ENCODE peak calls at places on chromosome 11, in five cellular contexts. L is esophagus squamous epithelium; G is astrocyte of the spinal cord; H is GM10248; K is NK-92 treated with Interleukin-12 subunit alpha and Interleukin-12 subunit beta, amount 100 ng/mL, for 24 hours. P is an unnamed sample.

GRCh38 chr11:2586793-2587131 is 113.0 kb downstream of the KCNQ1OT1 start:
- DNase-seq in L (no peak), G (no peak), H (peak), K (no peak), P (no peak)

GRCh38 chr11:59754494-59754858 is 700 bp upstream of the STX3 start:
- DNase-seq in L (no peak), G (peak), H (peak), K (no peak), P (peak)

GRCh38 chr11:71221201-71221600 is 31.2 kb downstream of the SHANK2 start:
- DNase-seq in L (no peak), G (no peak), H (no peak), K (no peak), P (no peak)

GRCh38 chr11:38191101-38191500 is 1593.1 kb upstream of the RAG2 start:
- DNase-seq in L (no peak), G (no peak), H (no peak), K (no peak), P (no peak)

GRCh38 chr11:35236667-35237003 is 97.7 kb downstream of the CD44 start:
- DNase-seq in L (no peak), G (peak), H (no peak), K (no peak), P (no peak)

GRCh38 chr11:115982666-115983065 is 478.5 kb upstream of the CADM1 start:
- DNase-seq in L (no peak), G (no peak), H (no peak), K (no peak), P (no peak)

GRCh38 chr11:84398017-84398626 is 1112.0 kb upstream of the CCDC90B start:
- DNase-seq in L (no peak), G (peak), H (no peak), K (no peak), P (no peak)

GRCh38 chr11:57527056-57527631 is 3.4 kb downstream of the TIMM10 start:
- DNase-seq in L (no peak), G (peak), H (peak), K (peak), P (peak)

GRCh38 chr11:12433571-12434061 is 56.2 kb downstream of the PARVA start:
- DNase-seq in L (no peak), G (peak), H (no peak), K (no peak), P (no peak)

GRCh38 chr11:111362887-111363411 is 16.1 kb downstream of the POU2AF1 start:
- DNase-seq in L (no peak), G (no peak), H (no peak), K (no peak), P (no peak)

GRCh38 chr11:7609521-7609920 is 63.8 kb downstream of the CYB5R2 start:
- DNase-seq in L (no peak), G (no peak), H (no peak), K (no peak), P (no peak)

GRCh38 chr11:44727114-44727372 is 281 bp downstream of the TSPAN18 start:
- DNase-seq in L (no peak), G (no peak), H (no peak), K (no peak), P (no peak)

GRCh38 chr11:71470956-71471355 is 18.0 kb downstream of the NADSYN1 start:
- DNase-seq in L (no peak), G (no peak), H (no peak), K (no peak), P (no peak)

GRCh38 chr11:134975866-134976265 is 563.8 kb upstream of the B3GAT1 start:
- DNase-seq in L (no peak), G (no peak), H (no peak), K (no peak), P (no peak)

GRCh38 chr11:69158301-69159152 is 2.8 kb downstream of the SMIM38 start:
- DNase-seq in L (no peak), G (no peak), H (no peak), K (no peak), P (no peak)

GRCh38 chr11:70080763-70081162 is 2.6 kb downstream of the ANO1 start:
- DNase-seq in L (no peak), G (no peak), H (no peak), K (peak), P (no peak)

GRCh38 chr11:60767388-60767811 is 10.7 kb downstream of the MS4A15 start:
- DNase-seq in L (no peak), G (no peak), H (no peak), K (no peak), P (peak)

GRCh38 chr11:69286358-69287327 is 7.3 kb upstream of the MYEOV start:
- DNase-seq in L (no peak), G (no peak), H (no peak), K (no peak), P (no peak)

GRCh38 chr11:126816655-126817054 is 183.9 kb downstream of the KIRREL3 start:
- DNase-seq in L (no peak), G (peak), H (no peak), K (no peak), P (no peak)

GRCh38 chr11:118691926-118692830 is 12.7 kb upstream of the TREH start:
- DNase-seq in L (no peak), G (peak), H (peak), K (peak), P (no peak)

GRCh38 chr11:122984186-122985011 is 2.8 kb upstream of the BSX start:
- DNase-seq in L (no peak), G (no peak), H (no peak), K (no peak), P (no peak)

GRCh38 chr11:64040684-64041267 is 5.0 kb downstream of the FLRT1 start:
- DNase-seq in L (no peak), G (no peak), H (no peak), K (no peak), P (no peak)

GRCh38 chr11:6497069-6497839 is at the start of gene DNHD1:
- DNase-seq in L (no peak), G (no peak), H (no peak), K (no peak), P (no peak)

GRCh38 chr11:111303476-111303875 is 5.1 kb downstream of the POU2AF3 start:
- DNase-seq in L (no peak), G (no peak), H (no peak), K (no peak), P (no peak)

GRCh38 chr11:133082851-133083488 is 449.3 kb downstream of the OPCML start:
- DNase-seq in L (no peak), G (peak), H (peak), K (no peak), P (peak)

GRCh38 chr11:100190395-100190794 is 496.7 kb upstream of the ARHGAP42 start:
- DNase-seq in L (no peak), G (no peak), H (no peak), K (no peak), P (no peak)

GRCh38 chr11:134362192-134362901 is 30.6 kb downstream of the GLB1L2 start:
- DNase-seq in L (no peak), G (no peak), H (no peak), K (no peak), P (no peak)

GRCh38 chr11:62680825-62681240 is 2.0 kb upstream of the UBXN1 start:
- DNase-seq in L (no peak), G (peak), H (peak), K (no peak), P (peak)

GRCh38 chr11:70233511-70233919 is 30.4 kb downstream of the FADD start:
- DNase-seq in L (no peak), G (peak), H (peak), K (peak), P (no peak)

GRCh38 chr11:128929991-128930390 is 12.7 kb downstream of the TP53AIP1 start:
- DNase-seq in L (no peak), G (peak), H (no peak), K (no peak), P (no peak)

GRCh38 chr11:69434341-69434960 is 47.0 kb upstream of the LINC01488 start:
- DNase-seq in L (no peak), G (no peak), H (no peak), K (no peak), P (no peak)

GRCh38 chr11:66268953-66269906 is 791 bp downstream of the RAB1B start:
- DNase-seq in L (no peak), G (peak), H (no peak), K (no peak), P (peak)

GRCh38 chr11:133911169-133911568 is 45.6 kb downstream of the IGSF9B start:
- DNase-seq in L (no peak), G (no peak), H (no peak), K (no peak), P (peak)

GRCh38 chr11:116852261-116853125 is 15.1 kb upstream of the APOA1 start:
- DNase-seq in L (no peak), G (peak), H (no peak), K (no peak), P (no peak)

GRCh38 chr11:12524865-12525264 is 147.5 kb downstream of the PARVA start:
- DNase-seq in L (no peak), G (no peak), H (no peak), K (no peak), P (no peak)

GRCh38 chr11:113781682-113782081 is 2.1 kb downstream of the CLDN25 start:
- DNase-seq in L (no peak), G (no peak), H (no peak), K (no peak), P (no peak)

P was measured in germinal center.